ENCODE peak calls at places on chromosomes 3 and 15, in six cellular contexts. P, R, U, D, Y and X are unnamed samples.

GRCh38 chr3:101725192-101725889 is 927 bp downstream of the CEP97 start:
- DNase-seq in P (peak; percentile 20), R (peak; percentile 79), U (peak; percentile 40), D (peak; percentile 56), Y (peak; percentile 14), X (peak; percentile 64)

GRCh38 chr15:52858388-52859176 is 68.4 kb upstream of the ONECUT1 start:
- DNase-seq in P (no peak), R (no peak), U (no peak), D (no peak), Y (no peak), X (no peak)

GRCh38 chr3:184110316-184110725 is 13.5 kb downstream of the HTR3E start:
- DNase-seq in P (no peak), R (no peak), U (peak; percentile 45), D (peak; percentile 39), Y (no peak), X (no peak)

GRCh38 chr3:196661400-196661799 is 21.9 kb downstream of the NRROS start:
- DNase-seq in P (no peak), R (no peak), U (no peak), D (no peak), Y (no peak), X (no peak)

GRCh38 chr3:146496726-146497125 is 27.4 kb upstream of the PLSCR2 start:
- DNase-seq in P (no peak), R (no peak), U (peak; percentile 57), D (no peak), Y (no peak), X (no peak)

GRCh38 chr15:44207643-44208042 is 12.6 kb upstream of the FRMD5 start:
- DNase-seq in P (no peak), R (no peak), U (peak; percentile 63), D (peak; percentile 75), Y (no peak), X (no peak)

GRCh38 chr3:103085465-103085864 is 650.6 kb downstream of the ZPLD1 start:
- DNase-seq in P (no peak), R (no peak), U (no peak), D (no peak), Y (no peak), X (no peak)

GRCh38 chr3:65588884-65589283 is 449.8 kb downstream of the MAGI1 start:
- DNase-seq in P (no peak), R (no peak), U (no peak), D (no peak), Y (no peak), X (no peak)

DNA sequence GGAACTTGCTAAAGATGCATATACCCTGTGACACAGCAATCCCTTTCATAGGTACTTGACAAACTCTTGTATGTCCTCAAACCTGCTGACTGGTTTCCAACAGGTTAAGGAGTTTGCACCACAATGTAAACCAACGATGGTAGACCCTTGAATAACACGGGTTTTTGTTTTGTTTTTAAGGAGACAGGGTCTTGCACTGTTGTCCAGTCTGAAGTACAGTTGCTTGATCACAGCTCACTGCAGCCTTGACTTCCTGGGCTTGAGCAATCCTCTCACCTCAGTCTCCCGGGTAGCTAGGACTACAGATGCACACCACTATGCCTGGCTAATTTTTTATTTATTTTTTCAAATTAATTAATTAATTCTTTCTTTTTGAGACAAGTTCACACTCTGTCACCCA is 23.3 kb downstream of the SIN3A start:
- DNase-seq in P (no peak), R (no peak), U (no peak), D (no peak), Y (no peak), X (no peak)
- H3K36me3 ChIP-seq in P (no peaks in the 10 kb centered on the region), R (no peaks in the 10 kb centered on the region), U (peaks cover 25% of the 10 kb centered on the region), D (peaks cover 22% of the 10 kb centered on the region), Y (peaks cover 9% of the 10 kb centered on the region), X (peaks cover 56% of the 10 kb centered on the region)

GRCh38 chr3:46558184-46559029 is 7.7 kb downstream of the LRRC2 start:
- DNase-seq in P (peak; percentile 88), R (peak; percentile 92), U (peak; percentile 72), D (peak; percentile 29), Y (peak; percentile 63), X (peak; percentile 87)
- H3K4me3 ChIP-seq in P (peak overlapping the region; percentile 27), R (no peak overlapping the region), U (no peak overlapping the region), D (no peak overlapping the region), Y (peak overlapping the region; percentile 56), X (peak overlapping the region; percentile 41)

GRCh38 chr3:30687930-30688570 is 81.6 kb downstream of the TGFBR2 start:
- DNase-seq in P (no peak), R (no peak), U (no peak), D (no peak), Y (no peak), X (no peak)
- H3K36me3 ChIP-seq in P (no peaks in the 10 kb centered on the region), R (peaks cover 8% of the 10 kb centered on the region), U (peaks cover 49% of the 10 kb centered on the region), D (peaks cover 55% of the 10 kb centered on the region), Y (peaks cover 46% of the 10 kb centered on the region), X (peaks cover 80% of the 10 kb centered on the region)

GRCh38 chr15:96535148-96535547 is 204.6 kb downstream of the NR2F2 start:
- DNase-seq in P (no peak), R (no peak), U (no peak), D (no peak), Y (no peak), X (no peak)
- H3K4me3 ChIP-seq in P (no peak overlapping the region), R (no peak overlapping the region), U (no peak overlapping the region), D (no peak overlapping the region), Y (no peak overlapping the region), X (no peak overlapping the region)

GRCh38 chr3:190514163-190515153 is 573 bp downstream of the IL1RAP start:
- DNase-seq in P (peak; percentile 41), R (peak; percentile 78), U (peak; percentile 48), D (peak; percentile 81), Y (peak; percentile 26), X (peak; percentile 76)
- H3K36me3 ChIP-seq in P (no peaks in the 10 kb centered on the region), R (no peaks in the 10 kb centered on the region), U (no peaks in the 10 kb centered on the region), D (no peaks in the 10 kb centered on the region), Y (no peaks in the 10 kb centered on the region), X (no peaks in the 10 kb centered on the region)